ENCODE peak calls at places on chromosomes 4 and X, in nine cellular contexts. I, P, Z, W, A, Q, C, R and N are unnamed samples.

GRCh38 chrX:69323786-69324720 is 158.8 kb upstream of the PJA1 start:
- DNase-seq in R (no peak), W (no peak), Q (no peak), A (no peak), C (no peak), Z (no peak), P (no peak), I (no peak), N (no peak)

GRCh38 chrX:65528705-65529340 is 5.8 kb downstream of the LAS1L start:
- DNase-seq in C (peak), P (peak), I (peak), Z (peak), Q (peak), A (no peak), W (peak), R (no peak), N (peak)

GRCh38 chr4:167196386-167196785 is 37.9 kb downstream of the SPOCK3 start:
- DNase-seq in I (no peak), W (no peak), P (no peak), R (no peak), C (peak), A (no peak), Q (peak), Z (no peak), N (no peak)

GRCh38 chr4:37802068-37802666 is 24.3 kb upstream of the PGM2 start:
- DNase-seq in R (peak), C (peak), Q (peak), I (peak), W (no peak), P (peak), Z (peak), A (no peak), N (no peak)

GRCh38 chr4:139761461-139761860 is 95.8 kb downstream of the MGST2 start:
- DNase-seq in A (no peak), Z (peak), R (no peak), W (no peak), Q (peak), C (peak), I (no peak), P (no peak), N (no peak)

GRCh38 chr4:7893539-7893938 is 46.1 kb downstream of the AFAP1 start:
- DNase-seq in W (no peak), Z (peak), C (no peak), Q (no peak), R (no peak), A (no peak), I (no peak), P (no peak), N (no peak)

GRCh38 chr4:165965503-165965902 is 92.5 kb downstream of the TLL1 start:
- DNase-seq in P (no peak), W (no peak), A (no peak), Z (no peak), C (no peak), R (no peak), I (no peak), Q (peak), N (no peak)

GRCh38 chr4:170093978-170094377 is 4.2 kb upstream of the AADAT start:
- DNase-seq in C (no peak), Z (no peak), I (no peak), P (no peak), Q (no peak), W (no peak), A (no peak), R (no peak), N (no peak)

GRCh38 chrX:85391879-85392238 is 12.4 kb upstream of the POF1B start:
- DNase-seq in W (no peak), Q (no peak), P (no peak), C (no peak), R (no peak), Z (no peak), A (no peak), I (no peak), N (no peak)

GRCh38 chrX:16671005-16671404 is 21.0 kb downstream of the S100G start:
- DNase-seq in Q (peak), A (no peak), R (no peak), P (no peak), I (peak), W (peak), Z (peak), C (peak), N (no peak)

GRCh38 chrX:19875051-19875432 is 12.4 kb downstream of the SH3KBP1 start:
- DNase-seq in W (peak), R (no peak), I (no peak), Q (peak), C (no peak), Z (peak), A (no peak), P (no peak), N (no peak)

GRCh38 chr4:145935253-145936141 is 3.1 kb downstream of the ZNF827 start:
- DNase-seq in W (no peak), R (no peak), Z (no peak), Q (no peak), A (no peak), P (no peak), C (peak), I (peak), N (no peak)

GRCh38 chr4:168848977-168849687 is 160.9 kb downstream of the CBR4 start:
- DNase-seq in Z (peak), P (no peak), R (no peak), Q (no peak), A (no peak), C (no peak), W (no peak), I (peak), N (no peak)

GRCh38 chr4:122104184-122104583 is 47.9 kb upstream of the BLTP1 start:
- DNase-seq in I (no peak), P (no peak), A (no peak), Z (peak), W (no peak), R (no peak), C (peak), Q (no peak), N (no peak)

GRCh38 chrX:101287402-101287801 is 3.7 kb downstream of the TAF7L start:
- DNase-seq in C (peak), R (no peak), A (no peak), Z (peak), P (no peak), I (peak), W (peak), Q (peak), N (no peak)

GRCh38 chr4:43241104-43241503 is 348.6 kb downstream of the GRXCR1 start:
- DNase-seq in I (no peak), C (no peak), R (no peak), P (no peak), Q (no peak), A (no peak), W (no peak), Z (no peak), N (no peak)

GRCh38 chr4:27764526-27764837 is 903.8 kb downstream of the STIM2 start:
- DNase-seq in Q (no peak), R (no peak), I (no peak), A (no peak), P (no peak), C (no peak), W (no peak), Z (no peak), N (no peak)

GRCh38 chr4:119977135-119977534 is 89.5 kb downstream of the MAD2L1 start:
- DNase-seq in I (no peak), W (no peak), C (no peak), P (no peak), Q (no peak), R (no peak), Z (no peak), A (no peak), N (no peak)

GRCh38 chr4:29717658-29718057 is 1002.5 kb upstream of the PCDH7 start:
- DNase-seq in Z (peak), Q (peak), W (no peak), I (no peak), A (no peak), P (no peak), C (peak), R (no peak), N (no peak)

GRCh38 chr4:85477538-85477937 is 2.6 kb downstream of the ARHGAP24 start:
- DNase-seq in Z (no peak), A (no peak), R (no peak), P (no peak), C (peak), I (peak), Q (no peak), W (no peak), N (no peak)

GRCh38 chr4:72377491-72378194 is 191.4 kb downstream of the ADAMTS3 start:
- DNase-seq in C (no peak), Z (peak), W (no peak), R (no peak), A (peak), P (no peak), I (no peak), Q (no peak), N (no peak)

GRCh38 chr4:161829631-161830030 is 334.2 kb downstream of the FSTL5 start:
- DNase-seq in A (no peak), I (no peak), Q (no peak), Z (no peak), P (no peak), C (no peak), W (no peak), R (no peak), N (no peak)

GRCh38 chrX:138492371-138492770 is 219.1 kb downstream of the FGF13 start:
- DNase-seq in P (no peak), Q (no peak), C (no peak), Z (no peak), R (no peak), A (no peak), W (no peak), I (no peak), N (no peak)

GRCh38 chr4:163755013-163755412 is 260.5 kb downstream of the TMA16 start:
- DNase-seq in Z (peak), C (peak), A (no peak), R (no peak), W (no peak), P (no peak), Q (peak), I (peak), N (no peak)

GRCh38 chrX:1502241-1502640 is 34.7 kb downstream of the P2RY8 start:
- DNase-seq in R (no peak), P (no peak), C (no peak), Z (no peak), A (no peak), Q (no peak), I (no peak), W (no peak), N (peak)

DNA sequence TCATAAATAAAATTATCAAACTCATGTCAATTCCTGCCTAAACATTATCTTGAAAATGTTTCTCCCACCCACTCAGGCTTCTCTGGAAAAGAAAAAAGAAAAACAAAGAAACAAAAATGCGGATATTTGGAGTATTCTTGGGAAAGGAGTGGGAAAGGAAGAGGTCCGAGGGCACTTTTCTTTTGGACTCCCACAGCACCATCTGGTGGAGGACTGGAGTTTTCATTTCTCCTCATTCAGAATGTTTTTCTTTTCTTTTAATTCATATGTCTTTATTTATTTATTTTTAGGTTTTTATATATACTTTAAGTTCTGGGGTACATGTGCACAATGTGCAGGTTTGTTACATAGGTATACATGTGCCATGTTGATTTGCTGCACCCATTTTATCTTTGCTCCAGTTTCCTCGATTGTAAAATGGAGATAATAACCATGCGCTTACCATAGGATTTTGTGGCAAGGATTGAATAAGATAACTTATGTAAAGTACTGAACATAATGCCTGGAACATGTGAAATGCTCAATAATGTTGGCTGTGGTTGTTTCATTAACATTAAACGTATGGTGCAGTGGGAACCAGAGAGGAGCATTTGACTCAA is 8.0 kb upstream of the KCNE5 start:
- DNase-seq in Q (peak), A (no peak), R (no peak), C (peak), P (no peak), I (peak), W (no peak), Z (peak), N (no peak)
- TF ChIP-seq CTCF in Q (peak), A (peak), R (peak), C (peak), P (peak), I (peak), W (no peak), Z (peak), N (no peak)

DNA sequence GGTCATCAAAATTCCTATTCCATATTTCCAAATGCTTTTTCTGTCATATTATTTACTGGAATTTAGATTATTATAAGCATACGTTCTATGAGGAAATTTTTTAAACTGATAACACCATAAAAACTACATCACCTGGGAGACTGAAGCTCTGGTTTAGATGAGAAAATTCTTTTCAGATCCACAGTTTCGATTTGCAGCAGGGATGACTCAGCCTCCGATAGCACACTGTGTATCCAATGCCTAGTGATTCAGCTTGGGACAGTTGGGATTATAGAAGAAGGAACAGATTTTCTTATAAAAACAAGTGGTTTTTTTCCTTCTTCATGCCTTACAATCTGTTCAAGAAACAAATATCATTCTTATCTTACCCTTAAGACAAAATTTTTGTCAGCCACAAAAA is 129.0 kb downstream of the FBXO8 start:
- DNase-seq in P (no peak), Z (peak), C (peak), R (no peak), Q (peak), A (peak), I (peak), W (no peak), N (no peak)
- H3K4me3 ChIP-seq in P (no peak), Z (peak), C (peak), R (peak), Q (peak), A (no peak), I (peak), W (no peak), N (no peak)

GRCh38 chr4:187516224-187516623 is 479.3 kb upstream of the ZFP42 start:
- DNase-seq in A (no peak), I (no peak), P (no peak), R (no peak), Q (no peak), C (no peak), W (no peak), Z (no peak), N (no peak)
- TF ChIP-seq CTCF in A (no peak), I (no peak), P (no peak), R (no peak), Q (no peak), C (no peak), W (no peak), Z (no peak), N (no peak)

GRCh38 chrX:153336128-153336894 is 2.4 kb downstream of the ZNF275 start:
- DNase-seq in P (no peak), C (no peak), R (no peak), A (no peak), Q (peak), W (no peak), I (no peak), Z (no peak), N (peak)

GRCh38 chrX:153339662-153340061 is 5.7 kb downstream of the ZNF275 start:
- DNase-seq in Q (no peak), Z (no peak), W (no peak), C (no peak), I (no peak), R (no peak), A (no peak), P (no peak), N (no peak)

GRCh38 chrX:153336988-153337387 is 3.0 kb downstream of the ZNF275 start:
- DNase-seq in Q (no peak), I (no peak), C (no peak), A (no peak), Z (no peak), R (no peak), W (no peak), P (no peak), N (no peak)

GRCh38 chrX:153340111-153340510 is 6.2 kb downstream of the ZNF275 start:
- DNase-seq in Z (no peak), W (no peak), C (no peak), I (no peak), A (no peak), Q (no peak), R (no peak), P (no peak), N (no peak)

GRCh38 chrX:153338836-153339235 is 4.9 kb downstream of the ZNF275 start:
- DNase-seq in I (no peak), C (no peak), P (no peak), W (no peak), Q (no peak), A (no peak), Z (no peak), R (no peak), N (no peak)
- H3K4me3 ChIP-seq in I (no peak), C (no peak), P (no peak), W (no peak), Q (no peak), A (no peak), Z (no peak), R (no peak), N (no peak)